ENCODE peak calls at places on chromosomes 12 and 14, in ten cellular contexts. One of them, this sample, is unnamed.

GRCh38 chr12:104593482-104593881 is 136.7 kb downstream of the CHST11 start:
- DNase-seq in GM23248: no peak
- DNase-seq in body of pancreas: no peak
- DNase-seq in A549: no peak
- DNase-seq in H9: no peak
- DNase-seq in thoracic aorta: no peak
- DNase-seq in CD8-positive, alpha-beta memory T cell: no peak
- DNase-seq in transverse colon: no peak
- DNase-seq in right atrium auricular region: no peak
- DNase-seq in CD4-positive, alpha-beta memory T cell: no peak
- DNase-seq in this sample: no peak

GRCh38 chr12:13000616-13000934 is 510 bp upstream of the HEBP1 start:
- DNase-seq in thoracic aorta: no peak
- DNase-seq in A549: peak; percentile 45
- DNase-seq in transverse colon: no peak
- DNase-seq in H9: no peak
- DNase-seq in right atrium auricular region: peak; percentile 76
- DNase-seq in CD4-positive, alpha-beta memory T cell: no peak
- DNase-seq in CD8-positive, alpha-beta memory T cell: no peak
- DNase-seq in GM23248: peak; percentile 67
- DNase-seq in body of pancreas: peak; percentile 53
- DNase-seq in this sample: no peak

GRCh38 chr12:100020370-100020769 is 35.6 kb upstream of the ANKS1B start:
- DNase-seq in A549: no peak
- DNase-seq in CD8-positive, alpha-beta memory T cell: no peak
- DNase-seq in transverse colon: no peak
- DNase-seq in GM23248: peak; percentile 17
- DNase-seq in right atrium auricular region: no peak
- DNase-seq in H9: no peak
- DNase-seq in body of pancreas: no peak
- DNase-seq in thoracic aorta: no peak
- DNase-seq in CD4-positive, alpha-beta memory T cell: no peak
- DNase-seq in this sample: no peak

GRCh38 chr14:102516531-102517411 is 7.2 kb upstream of the ANKRD9 start:
- DNase-seq in CD4-positive, alpha-beta memory T cell: peak; percentile 49
- DNase-seq in right atrium auricular region: no peak
- DNase-seq in A549: peak; percentile 58
- DNase-seq in thoracic aorta: no peak
- DNase-seq in GM23248: peak; percentile 55
- DNase-seq in H9: peak; percentile 81
- DNase-seq in body of pancreas: peak; percentile 65
- DNase-seq in CD8-positive, alpha-beta memory T cell: peak; percentile 48
- DNase-seq in transverse colon: peak; percentile 76
- DNase-seq in this sample: peak; percentile 71

GRCh38 chr12:11669348-11669747 is 19.9 kb downstream of the ETV6 start:
- DNase-seq in thoracic aorta: no peak
- DNase-seq in H9: no peak
- DNase-seq in transverse colon: no peak
- DNase-seq in CD4-positive, alpha-beta memory T cell: no peak
- DNase-seq in right atrium auricular region: no peak
- DNase-seq in body of pancreas: no peak
- DNase-seq in GM23248: no peak
- DNase-seq in A549: no peak
- DNase-seq in CD8-positive, alpha-beta memory T cell: no peak
- DNase-seq in this sample: no peak

GRCh38 chr12:19801941-19802340 is 362.6 kb downstream of the AEBP2 start:
- DNase-seq in A549: no peak
- DNase-seq in CD8-positive, alpha-beta memory T cell: no peak
- DNase-seq in transverse colon: no peak
- DNase-seq in H9: no peak
- DNase-seq in CD4-positive, alpha-beta memory T cell: no peak
- DNase-seq in thoracic aorta: no peak
- DNase-seq in body of pancreas: no peak
- DNase-seq in right atrium auricular region: no peak
- DNase-seq in GM23248: no peak
- DNase-seq in this sample: no peak

GRCh38 chr12:49558526-49558925 is 9.4 kb downstream of the MCRS1 start:
- DNase-seq in A549: no peak
- DNase-seq in body of pancreas: no peak
- DNase-seq in right atrium auricular region: no peak
- DNase-seq in transverse colon: no peak
- DNase-seq in CD8-positive, alpha-beta memory T cell: no peak
- DNase-seq in H9: no peak
- DNase-seq in CD4-positive, alpha-beta memory T cell: no peak
- DNase-seq in GM23248: no peak
- DNase-seq in thoracic aorta: no peak
- DNase-seq in this sample: no peak

GRCh38 chr14:70906785-70907171 is 481 bp upstream of the PCNX1 start:
- DNase-seq in transverse colon: no peak
- DNase-seq in CD4-positive, alpha-beta memory T cell: no peak
- DNase-seq in thoracic aorta: no peak
- DNase-seq in right atrium auricular region: no peak
- DNase-seq in GM23248: peak; percentile 47
- DNase-seq in CD8-positive, alpha-beta memory T cell: no peak
- DNase-seq in H9: no peak
- DNase-seq in body of pancreas: no peak
- DNase-seq in A549: no peak
- DNase-seq in this sample: no peak

DNA sequence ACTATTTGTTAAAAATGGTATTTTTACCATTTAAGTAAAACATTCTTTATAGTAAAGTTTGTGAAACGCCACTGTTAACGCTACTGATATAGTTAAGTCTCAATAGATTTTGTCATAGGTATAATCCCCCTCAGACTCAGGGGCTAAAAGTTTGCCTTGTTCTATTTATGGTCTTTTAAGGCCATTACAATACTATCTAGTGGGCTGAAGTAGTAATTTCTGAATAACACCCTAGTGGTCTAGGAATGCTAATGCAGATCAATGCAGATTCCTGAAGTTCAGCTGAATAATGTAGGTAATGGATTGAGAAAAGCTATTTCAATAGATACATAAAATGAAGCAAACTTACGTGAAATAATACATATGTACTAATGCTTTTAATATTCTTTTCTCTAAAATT is 989.3 kb upstream of the NOVA1 start:
- DNase-seq in body of pancreas: no peak
- DNase-seq in A549: no peak
- DNase-seq in GM23248: no peak
- DNase-seq in CD8-positive, alpha-beta memory T cell: no peak
- DNase-seq in right atrium auricular region: no peak
- DNase-seq in thoracic aorta: no peak
- DNase-seq in transverse colon: no peak
- DNase-seq in CD4-positive, alpha-beta memory T cell: no peak
- DNase-seq in H9: no peak
- DNase-seq in this sample: no peak
- H3K9me3 ChIP-seq in body of pancreas: no peaks in the 10 kb centered on the region
- H3K9me3 ChIP-seq in A549: no peaks in the 10 kb centered on the region
- H3K9me3 ChIP-seq in GM23248: no peaks in the 10 kb centered on the region
- H3K9me3 ChIP-seq in CD8-positive, alpha-beta memory T cell: no peaks in the 10 kb centered on the region
- H3K9me3 ChIP-seq in right atrium auricular region: no peaks in the 10 kb centered on the region
- H3K9me3 ChIP-seq in thoracic aorta: no peaks in the 10 kb centered on the region
- H3K9me3 ChIP-seq in transverse colon: no peaks in the 10 kb centered on the region
- H3K9me3 ChIP-seq in CD4-positive, alpha-beta memory T cell: no peaks in the 10 kb centered on the region
- H3K9me3 ChIP-seq in H9: no peaks in the 10 kb centered on the region
- H3K9me3 ChIP-seq in this sample: no peaks in the 10 kb centered on the region

DNA sequence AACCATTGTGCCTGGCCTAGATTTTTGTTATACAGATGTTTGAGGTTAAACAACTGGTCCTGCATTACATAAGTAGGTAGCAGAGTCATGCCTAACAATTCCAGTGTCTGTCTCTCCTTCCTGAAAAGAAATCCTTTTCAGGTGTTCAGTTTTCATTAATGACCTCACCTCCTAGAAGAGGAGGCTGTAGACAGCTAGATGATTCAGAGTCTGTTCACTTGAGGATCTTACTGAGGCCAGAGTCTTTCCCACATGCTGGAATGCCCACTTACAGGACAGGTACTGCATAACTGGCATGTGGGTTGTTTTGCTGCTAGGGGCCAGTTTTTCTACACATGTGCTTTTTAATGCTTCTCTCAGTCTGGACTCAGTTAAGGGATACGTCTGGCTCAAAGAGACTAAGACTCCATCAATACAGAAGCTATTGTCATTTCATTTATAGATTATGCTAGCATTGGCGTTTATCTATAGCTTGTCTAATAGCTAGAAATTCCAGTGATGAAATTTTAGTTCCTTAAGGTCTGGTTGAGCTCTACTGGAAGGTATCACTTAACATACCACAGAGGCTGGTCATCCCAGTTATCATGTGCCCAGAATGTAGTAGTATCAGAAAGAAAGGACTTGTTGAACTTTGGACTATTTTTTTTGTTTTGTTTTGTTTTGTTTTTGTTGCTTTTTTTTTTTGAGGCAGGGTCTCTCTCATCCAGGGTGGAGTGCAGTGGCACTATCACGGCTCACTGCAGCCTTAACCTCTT is 206.4 kb downstream of the ERC1 start:
- DNase-seq in CD4-positive, alpha-beta memory T cell: no peak
- DNase-seq in CD8-positive, alpha-beta memory T cell: no peak
- DNase-seq in GM23248: peak; percentile 47
- DNase-seq in body of pancreas: no peak
- DNase-seq in H9: no peak
- DNase-seq in right atrium auricular region: no peak
- DNase-seq in A549: peak; percentile 38
- DNase-seq in transverse colon: no peak
- DNase-seq in thoracic aorta: no peak
- DNase-seq in this sample: no peak
- H3K9me3 ChIP-seq in CD4-positive, alpha-beta memory T cell: no peaks in the 10 kb centered on the region
- H3K9me3 ChIP-seq in CD8-positive, alpha-beta memory T cell: no peaks in the 10 kb centered on the region
- H3K9me3 ChIP-seq in GM23248: no peaks in the 10 kb centered on the region
- H3K9me3 ChIP-seq in body of pancreas: no peaks in the 10 kb centered on the region
- H3K9me3 ChIP-seq in H9: no peaks in the 10 kb centered on the region
- H3K9me3 ChIP-seq in right atrium auricular region: no peaks in the 10 kb centered on the region
- H3K9me3 ChIP-seq in A549: peaks cover 3% of the 10 kb centered on the region
- H3K9me3 ChIP-seq in transverse colon: no peaks in the 10 kb centered on the region
- H3K9me3 ChIP-seq in thoracic aorta: no peaks in the 10 kb centered on the region
- H3K9me3 ChIP-seq in this sample: no peaks in the 10 kb centered on the region

GRCh38 chr12:130579231-130579630 is 136.9 kb downstream of the RIMBP2 start:
- DNase-seq in GM23248: no peak
- DNase-seq in body of pancreas: no peak
- DNase-seq in thoracic aorta: no peak
- DNase-seq in CD8-positive, alpha-beta memory T cell: no peak
- DNase-seq in A549: no peak
- DNase-seq in transverse colon: no peak
- DNase-seq in right atrium auricular region: no peak
- DNase-seq in CD4-positive, alpha-beta memory T cell: no peak
- DNase-seq in H9: no peak
- DNase-seq in this sample: no peak

GRCh38 chr12:130577348-130577747 is 138.8 kb downstream of the RIMBP2 start:
- DNase-seq in CD8-positive, alpha-beta memory T cell: no peak
- DNase-seq in A549: no peak
- DNase-seq in thoracic aorta: no peak
- DNase-seq in transverse colon: no peak
- DNase-seq in H9: no peak
- DNase-seq in right atrium auricular region: no peak
- DNase-seq in CD4-positive, alpha-beta memory T cell: no peak
- DNase-seq in body of pancreas: no peak
- DNase-seq in GM23248: no peak
- DNase-seq in this sample: no peak

GRCh38 chr12:130573235-130573634 is 142.9 kb downstream of the RIMBP2 start:
- DNase-seq in CD4-positive, alpha-beta memory T cell: no peak
- DNase-seq in H9: no peak
- DNase-seq in body of pancreas: no peak
- DNase-seq in CD8-positive, alpha-beta memory T cell: no peak
- DNase-seq in right atrium auricular region: no peak
- DNase-seq in transverse colon: no peak
- DNase-seq in thoracic aorta: no peak
- DNase-seq in A549: no peak
- DNase-seq in GM23248: no peak
- DNase-seq in this sample: no peak

GRCh38 chr12:130574402-130574801 is 141.7 kb downstream of the RIMBP2 start:
- DNase-seq in GM23248: no peak
- DNase-seq in CD4-positive, alpha-beta memory T cell: no peak
- DNase-seq in CD8-positive, alpha-beta memory T cell: no peak
- DNase-seq in body of pancreas: no peak
- DNase-seq in H9: no peak
- DNase-seq in A549: no peak
- DNase-seq in thoracic aorta: no peak
- DNase-seq in transverse colon: no peak
- DNase-seq in right atrium auricular region: no peak
- DNase-seq in this sample: no peak

DNA sequence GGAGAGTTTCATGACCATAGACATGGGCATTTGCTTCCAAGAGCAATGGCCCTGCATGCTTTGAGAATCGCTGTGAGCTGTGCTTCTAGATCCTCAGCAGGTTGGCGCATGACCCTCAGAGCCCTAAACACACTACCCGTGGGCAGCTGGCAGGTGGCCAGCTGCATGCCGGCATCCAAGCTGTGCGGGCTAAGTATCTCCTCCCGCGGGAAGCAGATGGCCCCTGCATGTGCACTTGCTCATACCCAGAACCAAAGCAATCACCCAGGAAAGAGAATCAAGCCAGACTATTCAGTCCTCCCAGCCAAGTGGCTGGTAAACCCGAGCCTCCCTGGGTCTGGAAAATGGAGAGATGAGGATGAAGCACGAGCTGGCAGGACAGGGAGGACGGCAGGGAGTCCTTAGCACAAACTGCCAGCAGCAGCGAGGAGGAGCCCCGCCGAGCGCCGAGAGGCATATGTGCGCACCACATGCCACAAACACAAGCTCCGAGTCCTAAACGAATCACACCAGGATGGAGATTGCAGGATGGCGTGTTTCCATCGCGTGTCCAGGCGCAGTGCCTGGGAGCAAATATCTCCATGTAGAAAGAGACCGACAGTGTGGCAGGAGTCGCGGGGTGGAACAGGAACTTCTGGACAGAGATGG is 139.7 kb downstream of the RIMBP2 start:
- DNase-seq in GM23248: no peak
- DNase-seq in H9: peak; percentile 22
- DNase-seq in body of pancreas: no peak
- DNase-seq in right atrium auricular region: no peak
- DNase-seq in CD4-positive, alpha-beta memory T cell: no peak
- DNase-seq in thoracic aorta: no peak
- DNase-seq in A549: no peak
- DNase-seq in transverse colon: no peak
- DNase-seq in CD8-positive, alpha-beta memory T cell: no peak
- DNase-seq in this sample: no peak
- H3K9me3 ChIP-seq in GM23248: no peaks in the 10 kb centered on the region
- H3K9me3 ChIP-seq in H9: no peaks in the 10 kb centered on the region
- H3K9me3 ChIP-seq in body of pancreas: no peaks in the 10 kb centered on the region
- H3K9me3 ChIP-seq in right atrium auricular region: no peaks in the 10 kb centered on the region
- H3K9me3 ChIP-seq in CD4-positive, alpha-beta memory T cell: no peaks in the 10 kb centered on the region
- H3K9me3 ChIP-seq in thoracic aorta: no peaks in the 10 kb centered on the region
- H3K9me3 ChIP-seq in A549: no peaks in the 10 kb centered on the region
- H3K9me3 ChIP-seq in transverse colon: no peaks in the 10 kb centered on the region
- H3K9me3 ChIP-seq in CD8-positive, alpha-beta memory T cell: no peaks in the 10 kb centered on the region
- H3K9me3 ChIP-seq in this sample: no peaks in the 10 kb centered on the region

GRCh38 chr12:107148105-107148504 is 54.8 kb upstream of the CRY1 start:
- DNase-seq in right atrium auricular region: no peak
- DNase-seq in CD8-positive, alpha-beta memory T cell: no peak
- DNase-seq in GM23248: no peak
- DNase-seq in A549: no peak
- DNase-seq in H9: no peak
- DNase-seq in thoracic aorta: no peak
- DNase-seq in CD4-positive, alpha-beta memory T cell: no peak
- DNase-seq in body of pancreas: no peak
- DNase-seq in transverse colon: no peak
- DNase-seq in this sample: no peak

DNA sequence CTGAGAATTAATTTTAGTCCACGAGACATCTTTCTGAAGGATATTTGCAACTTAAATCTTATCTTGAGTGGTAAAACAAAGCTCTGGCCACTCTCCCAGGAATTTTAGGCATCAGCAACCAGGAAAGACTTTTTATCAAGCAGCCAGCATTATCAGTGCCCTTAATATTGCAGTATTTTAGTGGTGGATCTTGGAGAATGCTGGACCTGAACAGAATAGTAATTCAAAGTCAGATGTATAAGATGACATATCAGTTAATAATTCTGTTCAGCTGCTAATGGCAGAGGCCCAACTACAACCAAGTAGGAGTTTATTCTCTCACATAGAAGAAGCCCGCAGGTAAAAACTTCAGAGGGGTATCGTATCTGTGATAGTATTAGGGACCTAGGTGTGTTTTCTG is 59.0 kb upstream of the CRY1 start:
- DNase-seq in H9: no peak
- DNase-seq in thoracic aorta: no peak
- DNase-seq in transverse colon: no peak
- DNase-seq in CD8-positive, alpha-beta memory T cell: no peak
- DNase-seq in GM23248: no peak
- DNase-seq in right atrium auricular region: no peak
- DNase-seq in body of pancreas: no peak
- DNase-seq in CD4-positive, alpha-beta memory T cell: no peak
- DNase-seq in A549: no peak
- DNase-seq in this sample: no peak
- H3K9me3 ChIP-seq in H9: no peaks in the 10 kb centered on the region
- H3K9me3 ChIP-seq in thoracic aorta: no peaks in the 10 kb centered on the region
- H3K9me3 ChIP-seq in transverse colon: no peaks in the 10 kb centered on the region
- H3K9me3 ChIP-seq in CD8-positive, alpha-beta memory T cell: no peaks in the 10 kb centered on the region
- H3K9me3 ChIP-seq in GM23248: no peaks in the 10 kb centered on the region
- H3K9me3 ChIP-seq in right atrium auricular region: peaks cover 4% of the 10 kb centered on the region
- H3K9me3 ChIP-seq in body of pancreas: no peaks in the 10 kb centered on the region
- H3K9me3 ChIP-seq in CD4-positive, alpha-beta memory T cell: no peaks in the 10 kb centered on the region
- H3K9me3 ChIP-seq in A549: peaks cover 10% of the 10 kb centered on the region
- H3K9me3 ChIP-seq in this sample: no peaks in the 10 kb centered on the region

This sample was measured in colonic mucosa.